ENCODE peak calls at places on chromosomes 13 and 19, in four cellular contexts. M, A, Y and P are unnamed samples. For H3K4me1, the result is how much of the 10 kb centered on the place peaks cover.

GRCh38 chr13:111247552-111247951 is 72.9 kb upstream of the TEX29 start:
- DNase-seq in M (no peak), A (no peak), Y (no peak), P (no peak)

GRCh38 chr13:26509491-26509890 is 48.0 kb upstream of the WASF3 start:
- DNase-seq in M (no peak), A (no peak), Y (no peak), P (no peak)

GRCh38 chr19:54248016-54248601 is 5.5 kb upstream of the LILRA6 start:
- DNase-seq in M (no peak), A (no peak), Y (peak), P (peak)

GRCh38 chr13:26017932-26018690 is 33.7 kb downstream of the SHISA2 start:
- DNase-seq in M (no peak), A (no peak), Y (peak), P (peak)

GRCh38 chr13:44575741-44576395 is at the start of gene TSC22D1:
- DNase-seq in M (peak), A (peak), Y (peak), P (peak)

GRCh38 chr19:41304706-41305483 is 5.1 kb upstream of the CCDC97 start:
- DNase-seq in M (no peak), A (no peak), Y (no peak), P (no peak)

GRCh38 chr13:100513987-100514670 is 74.5 kb downstream of the GGACT start:
- DNase-seq in M (no peak), A (no peak), Y (no peak), P (no peak)

GRCh38 chr19:10271543-10272086 is 695 bp downstream of the ICAM1 start:
- DNase-seq in M (no peak), A (no peak), Y (peak), P (peak)

GRCh38 chr19:15294591-15294990 is 37.7 kb downstream of the BRD4 start:
- DNase-seq in M (no peak), A (no peak), Y (no peak), P (no peak)

GRCh38 chr19:15249912-15250634 is 17.8 kb upstream of the EPHX3 start:
- DNase-seq in M (no peak), A (peak), Y (peak), P (peak)

GRCh38 chr19:45782820-45783785 is 813 bp upstream of the DMPK start:
- DNase-seq in M (no peak), A (peak), Y (peak), P (peak)

GRCh38 chr19:33370783-33371182 is 2.7 kb upstream of the CEBPG start:
- DNase-seq in M (no peak), A (no peak), Y (no peak), P (no peak)

GRCh38 chr19:54191671-54192453 is 754 bp downstream of the TSEN34 start:
- DNase-seq in M (no peak), A (peak), Y (no peak), P (no peak)

GRCh38 chr13:37899753-37900152 is 30.2 kb upstream of the TRPC4 start:
- DNase-seq in M (no peak), A (no peak), Y (no peak), P (no peak)

GRCh38 chr19:14004619-14005380 is 1.3 kb downstream of the RFX1 start:
- DNase-seq in M (peak), A (no peak), Y (peak), P (no peak)

GRCh38 chr13:36101157-36101556 is 30.0 kb downstream of the DCLK1 start:
- DNase-seq in M (no peak), A (no peak), Y (peak), P (no peak)

GRCh38 chr19:1038995-1039645 is 787 bp upstream of the ABCA7 start:
- DNase-seq in M (no peak), A (no peak), Y (peak), P (peak)

GRCh38 chr13:80881495-80882482 is 540.9 kb upstream of the SPRY2 start:
- DNase-seq in M (no peak), A (peak), Y (no peak), P (no peak)

GRCh38 chr13:96822900-96823299 is 171.4 kb downstream of the OXGR1 start:
- DNase-seq in M (no peak), A (peak), Y (peak), P (peak)

GRCh38 chr13:27403727-27404385 is 20.6 kb upstream of the GTF3A start:
- DNase-seq in M (no peak), A (no peak), Y (no peak), P (no peak)

GRCh38 chr13:42490676-42491075 is 83.3 kb upstream of the TNFSF11 start:
- DNase-seq in M (no peak), A (no peak), Y (no peak), P (no peak)

GRCh38 chr13:98254541-98254940 is 77.5 kb upstream of the RNF113B start:
- DNase-seq in M (no peak), A (no peak), Y (no peak), P (no peak)

GRCh38 chr19:33622505-33622808 is 704 bp downstream of the CHST8 start:
- DNase-seq in M (no peak), A (no peak), Y (peak), P (peak)

GRCh38 chr13:40536443-40537113 is 129.9 kb downstream of the FOXO1 start:
- DNase-seq in M (no peak), A (peak), Y (peak), P (no peak)

GRCh38 chr19:32407004-32407992 is 1.7 kb downstream of the DPY19L3 start:
- DNase-seq in M (no peak), A (no peak), Y (no peak), P (peak)

GRCh38 chr13:27176772-27177171 is 5.2 kb upstream of the USP12 start:
- DNase-seq in M (no peak), A (no peak), Y (no peak), P (no peak)

GRCh38 chr13:77946522-77946921 is 27.9 kb upstream of the EDNRB start:
- DNase-seq in M (no peak), A (no peak), Y (no peak), P (no peak)

GRCh38 chr19:8639821-8640401 is 9.5 kb downstream of the NFILZ start:
- DNase-seq in M (no peak), A (peak), Y (no peak), P (no peak)

GRCh38 chr13:44389003-44389666 is 15.5 kb downstream of the SERP2 start:
- DNase-seq in M (no peak), A (no peak), Y (no peak), P (no peak)

GRCh38 chr19:51018745-51019543 is 565 bp downstream of the KLK10 start:
- DNase-seq in M (no peak), A (no peak), Y (no peak), P (peak)

GRCh38 chr19:3785464-3785937 is 680 bp downstream of the MATK start:
- DNase-seq in M (no peak), A (no peak), Y (no peak), P (no peak)

GRCh38 chr13:110014719-110015118 is 228.3 kb upstream of the IRS2 start:
- DNase-seq in M (no peak), A (peak), Y (no peak), P (no peak)

GRCh38 chr13:110017379-110017778 is 231.0 kb upstream of the IRS2 start:
- DNase-seq in M (no peak), A (peak), Y (peak), P (peak)

GRCh38 chr13:110018009-110018408 is 231.6 kb upstream of the IRS2 start:
- DNase-seq in M (no peak), A (no peak), Y (no peak), P (no peak)

GRCh38 chr13:110012102-110012739 is 225.8 kb upstream of the IRS2 start:
- DNase-seq in M (no peak), A (peak), Y (peak), P (no peak)

GRCh38 chr13:110015253-110015652 is 228.9 kb upstream of the IRS2 start:
- DNase-seq in M (no peak), A (peak), Y (no peak), P (peak)
- H3K27ac ChIP-seq in M (no peak), A (peak), Y (no peak), P (no peak)

DNA sequence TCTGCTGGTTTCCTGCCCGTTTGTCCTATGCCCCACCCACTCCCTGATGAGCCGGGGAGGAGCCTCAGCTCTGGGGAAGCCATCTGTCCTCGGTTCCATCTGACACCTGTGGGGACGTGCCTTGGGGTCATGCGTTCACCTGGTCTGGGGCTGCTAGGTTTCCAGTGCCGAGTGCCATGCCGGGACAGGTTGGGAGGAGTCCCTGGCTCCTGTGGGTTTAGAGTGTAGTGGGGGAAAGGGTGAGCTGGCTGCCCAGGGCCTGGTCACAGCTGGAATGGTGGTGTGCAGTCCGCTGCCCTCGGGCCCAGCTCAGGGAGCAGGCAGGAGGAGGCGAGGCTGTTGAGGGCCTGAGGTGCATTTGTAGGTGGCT is 2.5 kb downstream of the KDM4B start:
- DNase-seq in M (no peak), A (no peak), Y (peak), P (no peak)
- H3K4me3 ChIP-seq in M (no peak), A (no peak), Y (peak), P (peak)

DNA sequence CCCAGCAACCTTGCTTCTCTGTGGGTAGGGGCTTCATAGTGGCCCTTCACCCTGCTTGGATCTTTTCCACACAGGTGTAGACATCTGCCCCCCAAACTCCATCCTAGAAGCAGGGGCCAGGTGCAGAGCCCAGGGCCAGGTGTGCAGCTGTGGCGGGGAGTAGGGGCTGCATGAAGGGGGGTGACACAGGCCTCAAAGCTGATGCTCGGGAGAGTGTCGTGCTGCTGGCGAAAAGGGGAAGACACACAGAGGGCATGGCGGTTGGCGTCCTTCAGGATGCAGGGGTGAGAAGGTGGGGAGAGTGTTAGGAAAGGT is 31.0 kb upstream of the ISYNA1 start:
- DNase-seq in M (no peak), A (no peak), Y (no peak), P (no peak)
- H3K4me1 ChIP-seq in M (half or more), A (half or more), Y (under half), P (under half)

DNA sequence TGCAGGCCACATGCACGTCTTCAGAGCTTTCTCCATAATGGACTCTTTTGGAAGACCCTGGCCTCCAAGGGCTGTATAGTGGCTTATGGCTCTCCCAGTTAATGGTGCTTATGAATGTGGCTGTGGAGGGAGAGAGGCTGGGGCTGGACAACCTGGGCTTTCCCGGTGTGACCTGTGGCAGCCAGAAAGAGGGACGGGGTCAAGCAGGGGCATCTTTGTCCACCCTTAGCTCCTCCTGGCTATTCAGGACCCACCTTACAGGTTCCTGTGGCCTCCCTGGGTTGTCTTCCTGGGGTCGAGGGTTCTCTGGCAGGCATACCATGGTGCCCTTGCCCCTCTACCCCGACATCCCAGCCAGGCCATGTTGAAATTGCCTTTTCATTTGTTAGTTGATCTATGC is 75.6 kb downstream of the SIPA1L3 start:
- DNase-seq in M (no peak), A (no peak), Y (no peak), P (no peak)
- H3K27ac ChIP-seq in M (no peak), A (no peak), Y (no peak), P (no peak)

DNA sequence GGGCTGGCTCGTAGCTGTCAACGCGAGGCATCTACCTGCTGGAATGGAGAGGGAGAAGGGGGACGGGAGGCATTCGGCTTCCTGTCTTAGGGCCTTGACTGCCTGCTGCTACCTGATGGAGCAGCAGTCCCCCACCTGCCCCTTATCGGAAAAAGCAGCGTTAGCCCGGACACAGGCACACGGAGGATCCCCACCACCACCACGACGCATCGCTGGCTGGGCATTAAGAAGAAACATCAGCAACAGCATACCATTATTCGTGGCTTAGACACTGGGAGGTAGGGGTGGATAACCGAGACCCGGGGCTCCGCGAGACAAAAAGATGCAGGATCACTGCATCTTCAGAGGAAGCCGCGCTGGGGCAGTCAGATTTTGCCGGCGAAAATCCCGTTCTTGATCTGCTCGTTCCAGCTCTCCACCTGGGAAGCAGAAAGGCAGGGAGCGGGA is 1.1 kb downstream of the COX6B2 start:
- DNase-seq in M (no peak), A (no peak), Y (no peak), P (no peak)
- H3K4me3 ChIP-seq in M (peak), A (peak), Y (peak), P (peak)

GRCh38 chr19:49084206-49085019 is 838 bp upstream of the SNRNP70 start:
- DNase-seq in M (no peak), A (no peak), Y (peak), P (no peak)
- H3K4me1 ChIP-seq in M (under half), A (under half), Y (under half), P (under half)

GRCh38 chr19:48969276-48970138 is 4.4 kb downstream of the FTL start:
- DNase-seq in M (no peak), A (peak), Y (no peak), P (no peak)

GRCh38 chr19:48968179-48968661 is 3.1 kb downstream of the FTL start:
- DNase-seq in M (no peak), A (no peak), Y (peak), P (no peak)

GRCh38 chr19:48970139-48970766 is 5.1 kb downstream of the FTL start:
- DNase-seq in M (no peak), A (no peak), Y (no peak), P (no peak)

GRCh38 chr19:48968813-48969218 is 3.7 kb downstream of the FTL start:
- DNase-seq in M (no peak), A (peak), Y (no peak), P (no peak)

DNA sequence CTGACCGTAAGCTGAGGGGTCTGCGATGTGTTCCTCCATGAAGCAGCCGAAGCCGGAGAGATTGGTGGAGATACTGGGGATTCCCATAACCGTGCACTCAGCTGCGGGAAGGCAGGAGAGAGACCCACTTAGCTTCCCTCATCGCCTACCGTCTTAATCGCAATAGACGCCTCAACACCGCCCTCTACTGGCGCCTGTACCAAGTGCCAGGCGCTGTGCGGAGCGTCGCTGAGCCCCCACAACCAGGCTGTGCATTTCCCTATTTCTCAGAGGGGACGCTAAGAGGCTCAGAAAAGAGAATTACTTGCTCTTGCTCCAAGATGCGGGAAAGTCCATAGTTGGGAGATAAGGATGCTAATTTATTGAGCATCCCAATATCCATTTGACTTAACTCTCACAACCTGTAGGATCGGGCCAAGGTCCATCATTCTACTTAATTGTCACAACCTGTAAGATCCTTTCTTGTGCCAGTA is 5.8 kb downstream of the FTL start:
- DNase-seq in M (peak), A (peak), Y (peak), P (peak)
- H3K27ac ChIP-seq in M (peak), A (no peak), Y (no peak), P (no peak)

DNA sequence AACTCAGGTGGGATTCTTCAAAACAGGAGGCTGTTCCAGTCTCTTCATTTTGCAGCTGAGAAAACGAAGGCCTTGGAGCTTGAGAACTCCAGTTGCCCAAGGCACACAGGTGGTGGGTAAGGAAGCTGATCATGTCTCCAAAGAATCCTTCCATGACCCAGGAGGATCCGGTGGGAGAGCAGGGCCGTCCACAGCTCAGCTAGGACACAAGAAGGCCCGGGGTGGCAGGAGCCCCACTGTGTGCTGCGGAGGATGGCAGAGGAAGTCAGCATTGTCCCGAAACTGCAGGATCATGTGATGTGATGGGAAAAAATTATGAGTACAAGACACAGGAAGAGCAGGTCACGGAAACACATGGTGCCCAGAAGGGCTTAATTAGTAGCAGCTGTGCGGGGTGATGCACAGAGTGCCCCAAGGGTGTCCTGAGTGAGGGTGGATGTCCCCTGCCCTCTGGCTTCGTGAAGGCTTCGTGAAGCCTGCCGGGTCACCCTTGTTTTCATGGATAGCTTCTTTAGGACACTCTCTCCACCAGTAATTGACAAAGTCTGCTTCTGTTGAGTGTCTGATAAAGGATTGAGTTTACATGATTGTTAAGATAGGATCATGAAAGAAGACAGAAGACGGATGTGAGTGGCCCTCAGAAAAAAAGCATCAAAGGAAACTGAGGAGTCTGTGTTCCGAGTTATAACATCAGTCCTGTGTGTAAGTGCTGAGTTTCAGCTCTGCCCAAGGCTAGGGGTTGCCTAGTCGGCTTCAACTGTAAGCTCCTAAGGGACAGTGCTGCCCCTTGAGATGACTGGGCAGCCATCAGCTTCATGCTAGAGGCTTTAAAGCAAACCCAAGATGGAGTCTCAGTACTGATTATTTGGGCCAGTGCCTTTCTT is 33.8 kb upstream of the SACS start:
- DNase-seq in M (no peak), A (no peak), Y (no peak), P (peak)
- H3K4me3 ChIP-seq in M (no peak), A (no peak), Y (no peak), P (no peak)